ENCODE peak calls at places on chromosomes 12 and 14, in eight cellular contexts. M, O, L, Y, K, P, C and R are unnamed samples.

GRCh38 chr12:116074686-116075085 is 202.8 kb downstream of the MED13L start:
- DNase-seq in P (no peak), M (no peak), Y (no peak), C (no peak), K (peak; percentile 17), L (no peak), O (no peak), R (no peak)

GRCh38 chr14:58491593-58491992 is 64.1 kb downstream of the KIAA0586 start:
- DNase-seq in K (no peak), Y (no peak), O (no peak), C (no peak), P (no peak), M (no peak), L (no peak), R (no peak)

GRCh38 chr14:63598821-63599220 is 42.9 kb downstream of the WDR89 start:
- DNase-seq in C (no peak), K (no peak), M (no peak), O (no peak), Y (no peak), L (no peak), P (no peak), R (no peak)

GRCh38 chr12:113146999-113147398 is 2.5 kb upstream of the CFAP73 start:
- DNase-seq in P (no peak), M (no peak), O (no peak), Y (no peak), L (no peak), C (no peak), K (no peak), R (no peak)

GRCh38 chr12:3277261-3277943 is 200.2 kb downstream of the TSPAN9 start:
- DNase-seq in K (no peak), M (no peak), C (no peak), O (no peak), P (no peak), L (no peak), Y (no peak), R (no peak)

GRCh38 chr14:75822522-75823288 is 159.1 kb downstream of the TGFB3 start:
- DNase-seq in M (no peak), P (no peak), O (no peak), L (no peak), Y (no peak), C (no peak), K (peak; percentile 89), R (no peak)

GRCh38 chr14:100031506-100032281 is 33.5 kb upstream of the EVL start:
- DNase-seq in L (no peak), K (peak; percentile 99), Y (no peak), C (no peak), M (no peak), O (peak; percentile 37), P (peak; percentile 80), R (no peak)

GRCh38 chr14:92685784-92686355 is 62.6 kb downstream of the LGMN start:
- DNase-seq in K (no peak), O (no peak), L (no peak), C (no peak), M (no peak), P (no peak), Y (no peak), R (no peak)

GRCh38 chr12:76883826-76884225 is 5.0 kb upstream of the CSRP2 start:
- DNase-seq in K (peak; percentile 79), Y (no peak), P (no peak), C (peak; percentile 62), M (no peak), L (no peak), O (peak; percentile 26), R (no peak)

GRCh38 chr14:80587096-80587724 is 354.3 kb downstream of the CEP128 start:
- DNase-seq in C (no peak), Y (peak; percentile 32), L (no peak), M (no peak), O (no peak), K (peak; percentile 57), P (peak; percentile 31), R (no peak)

GRCh38 chr12:62977419-62977818 is 42.5 kb upstream of the PPM1H start:
- DNase-seq in L (no peak), C (no peak), K (peak; percentile 84), O (no peak), M (no peak), P (no peak), Y (no peak), R (no peak)

GRCh38 chr14:75871181-75871880 is 110.5 kb downstream of the TGFB3 start:
- DNase-seq in L (no peak), M (no peak), P (peak; percentile 11), C (no peak), O (no peak), K (peak; percentile 18), Y (no peak), R (no peak)

GRCh38 chr14:76497550-76498484 is 121.9 kb downstream of the ESRRB start:
- DNase-seq in C (no peak), P (peak; percentile 33), O (no peak), M (no peak), K (no peak), L (peak; percentile 72), Y (peak; percentile 42), R (no peak)

GRCh38 chr12:30840715-30841114 is 85.8 kb upstream of the TSPAN11 start:
- DNase-seq in O (no peak), C (no peak), Y (no peak), P (no peak), M (no peak), L (peak; percentile 48), K (no peak), R (no peak)

GRCh38 chr14:93953739-93954515 is 22.4 kb downstream of the ASB2 start:
- DNase-seq in Y (no peak), C (no peak), O (no peak), P (peak; percentile 47), M (no peak), K (no peak), L (peak; percentile 67), R (no peak)

GRCh38 chr14:54818201-54819133 is 84.2 kb downstream of the GCH1 start:
- DNase-seq in L (no peak), Y (peak; percentile 44), O (peak; percentile 31), M (no peak), C (no peak), K (peak; percentile 91), P (no peak), R (no peak)

GRCh38 chr12:45232771-45233372 is 17.0 kb downstream of the ANO6 start:
- DNase-seq in K (peak; percentile 98), M (no peak), Y (no peak), C (no peak), P (no peak), O (peak; percentile 54), L (no peak), R (no peak)

GRCh38 chr14:79659995-79660975 is 551.0 kb downstream of the DIO2 start:
- DNase-seq in L (no peak), M (no peak), O (no peak), K (no peak), C (no peak), Y (no peak), P (no peak), R (no peak)

GRCh38 chr12:15151141-15152091 is 69.8 kb downstream of the RERG start:
- DNase-seq in C (no peak), O (no peak), Y (peak; percentile 38), M (no peak), P (peak; percentile 14), K (no peak), L (peak; percentile 31), R (no peak)

GRCh38 chr14:66401447-66402095 is 84.6 kb upstream of the CCDC196 start:
- DNase-seq in P (peak; percentile 7), Y (peak; percentile 17), C (no peak), O (no peak), K (no peak), L (no peak), M (no peak), R (no peak)

GRCh38 chr12:96448287-96448686 is 41.1 kb upstream of the CFAP54 start:
- DNase-seq in K (peak; percentile 56), O (no peak), Y (no peak), C (no peak), M (no peak), P (no peak), L (no peak), R (no peak)

GRCh38 chr14:69773571-69774276 is 6.8 kb downstream of the SRSF5 start:
- DNase-seq in K (no peak), Y (no peak), O (no peak), L (no peak), M (no peak), C (no peak), P (no peak), R (no peak)

GRCh38 chr14:61625171-61625570 is 70.1 kb upstream of the HIF1A start:
- DNase-seq in M (no peak), C (no peak), Y (no peak), P (peak; percentile 9), L (no peak), K (no peak), O (no peak), R (no peak)

GRCh38 chr14:105196228-105196960 is 15.3 kb upstream of the NUDT14 start:
- DNase-seq in L (peak; percentile 92), K (no peak), P (peak; percentile 45), O (no peak), C (peak; percentile 74), M (no peak), Y (peak; percentile 96), R (no peak)

GRCh38 chr12:103520686-103521215 is 25.0 kb upstream of the C12orf42 start:
- DNase-seq in M (no peak), L (no peak), C (no peak), O (no peak), Y (no peak), P (no peak), K (no peak), R (no peak)

GRCh38 chr12:131264625-131265024 is 310.9 kb downstream of the ADGRD1 start:
- DNase-seq in Y (no peak), O (no peak), C (no peak), M (no peak), L (no peak), P (no peak), K (no peak), R (no peak)

GRCh38 chr14:23153891-23154796 is 29.3 kb downstream of the SLC7A8 start:
- DNase-seq in L (peak; percentile 85), P (peak; percentile 43), M (no peak), C (peak; percentile 90), O (peak; percentile 95), Y (peak; percentile 46), K (peak; percentile 88), R (no peak)

GRCh38 chr12:19898009-19898408 is 458.7 kb downstream of the AEBP2 start:
- DNase-seq in O (no peak), L (no peak), K (no peak), Y (no peak), C (no peak), M (no peak), P (no peak), R (no peak)

GRCh38 chr14:50714452-50715073 is 46.5 kb upstream of the SAV1 start:
- DNase-seq in Y (peak; percentile 31), C (no peak), P (peak; percentile 51), M (no peak), L (peak; percentile 40), O (no peak), K (peak; percentile 52), R (no peak)

GRCh38 chr14:91554535-91555332 is 44.6 kb upstream of the PPP4R3A start:
- DNase-seq in L (no peak), Y (no peak), M (no peak), K (no peak), C (no peak), O (no peak), P (no peak), R (no peak)